ENCODE peak calls at places on chromosome 13, in four cellular contexts. A is left lung, U is DND-41, C is heart right ventricle. Z is an unnamed sample. For H3K27me3, the result is how much of the 10 kb centered on the place peaks cover.

GRCh38 chr13:110464547-110465343 is 96.8 kb downstream of the RAB20 start:
- DNase-seq in U (no peak), A (no peak), C (no peak), Z (no peak)

GRCh38 chr13:39364797-39365468 is 238.1 kb downstream of the LHFPL6 start:
- DNase-seq in A (no peak), U (no peak), C (no peak), Z (no peak)

GRCh38 chr13:112078879-112079526 is 12.1 kb downstream of the SOX1 start:
- DNase-seq in A (no peak), U (no peak), C (no peak), Z (no peak)

GRCh38 chr13:88932950-88933349 is 1261.8 kb downstream of the SLITRK5 start:
- DNase-seq in A (no peak), U (no peak), C (no peak), Z (no peak)

GRCh38 chr13:99984463-99985242 is 3.1 kb downstream of the ZIC2 start:
- DNase-seq in A (no peak), U (no peak), C (no peak), Z (no peak)

GRCh38 chr13:95756072-95756471 is 79.1 kb downstream of the DNAJC3 start:
- DNase-seq in U (no peak), C (no peak), A (no peak), Z (no peak)

GRCh38 chr13:114101325-114101821 is 31.1 kb downstream of the RASA3 start:
- DNase-seq in C (peak), U (no peak), A (peak), Z (no peak)

GRCh38 chr13:24802074-24802473 is 38.1 kb downstream of the RNF17 start:
- DNase-seq in A (no peak), C (no peak), U (no peak), Z (no peak)

GRCh38 chr13:106152047-106152446 is 383.4 kb downstream of the EFNB2 start:
- DNase-seq in A (no peak), C (no peak), U (no peak), Z (no peak)

GRCh38 chr13:101453784-101454201 is 1.3 kb downstream of the ITGBL1 start:
- DNase-seq in U (no peak), C (peak), A (peak), Z (no peak)

GRCh38 chr13:19592657-19593175 is 31.4 kb upstream of the TPTE2 start:
- DNase-seq in U (no peak), C (no peak), A (no peak), Z (no peak)

GRCh38 chr13:113077953-113078894 is 27.4 kb upstream of the F7 start:
- DNase-seq in U (no peak), A (peak), C (no peak), Z (no peak)

GRCh38 chr13:107964356-107964755 is 251.0 kb downstream of the LIG4 start:
- DNase-seq in A (no peak), U (no peak), C (no peak), Z (no peak)

GRCh38 chr13:20616059-20616797 is 49.3 kb downstream of the IFT88 start:
- DNase-seq in U (no peak), A (no peak), C (no peak), Z (no peak)

GRCh38 chr13:35714096-35714495 is 237.6 kb upstream of the MAB21L1 start:
- DNase-seq in C (no peak), U (no peak), A (no peak), Z (no peak)

GRCh38 chr13:49444517-49445395 is 682 bp downstream of the SETDB2 start:
- DNase-seq in A (no peak), C (no peak), U (peak), Z (no peak)

GRCh38 chr13:98480915-98481510 is 95.9 kb downstream of the STK24 start:
- DNase-seq in C (no peak), A (no peak), U (no peak), Z (no peak)

GRCh38 chr13:97913206-97913605 is 40.3 kb upstream of the IPO5 start:
- DNase-seq in C (no peak), U (no peak), A (no peak), Z (no peak)

GRCh38 chr13:111508164-111508870 is 187.9 kb downstream of the TEX29 start:
- DNase-seq in U (no peak), A (peak), C (no peak), Z (no peak)

GRCh38 chr13:26378116-26378515 is 124.2 kb downstream of the CDK8 start:
- DNase-seq in A (no peak), C (no peak), U (no peak), Z (no peak)

GRCh38 chr13:48896312-48896711 is 79.4 kb upstream of the FNDC3A start:
- DNase-seq in U (no peak), A (no peak), C (no peak), Z (no peak)

GRCh38 chr13:76210262-76210661 is 574.1 kb downstream of the LMO7 start:
- DNase-seq in C (peak), U (no peak), A (no peak), Z (no peak)

GRCh38 chr13:52158629-52159158 is 703 bp downstream of the NEK3 start:
- DNase-seq in U (no peak), C (peak), A (no peak), Z (no peak)

GRCh38 chr13:51542358-51542972 is 41.8 kb upstream of the WDFY2 start:
- DNase-seq in U (no peak), C (no peak), A (no peak), Z (no peak)

GRCh38 chr13:51397262-51397933 is 55.4 kb downstream of the INTS6 start:
- DNase-seq in U (no peak), C (no peak), A (no peak), Z (no peak)

GRCh38 chr13:70206671-70207070 is 98.4 kb upstream of the KLHL1 start:
- DNase-seq in U (no peak), C (no peak), A (no peak), Z (no peak)

GRCh38 chr13:48976677-48977625 is 1.2 kb downstream of the FNDC3A start:
- DNase-seq in C (no peak), U (no peak), A (no peak), Z (no peak)

GRCh38 chr13:21048901-21049655 is 12.3 kb downstream of the LATS2 start:
- DNase-seq in C (no peak), U (no peak), A (no peak), Z (no peak)

GRCh38 chr13:47594833-47595232 is 406.2 kb downstream of the SUCLA2 start:
- DNase-seq in A (no peak), U (peak), C (no peak), Z (no peak)

GRCh38 chr13:33032037-33032625 is 15.9 kb downstream of the KL start:
- DNase-seq in A (no peak), U (no peak), C (no peak), Z (no peak)

GRCh38 chr13:37869756-37870488 is at the start of gene TRPC4:
- DNase-seq in C (peak), U (no peak), A (peak), Z (no peak)

GRCh38 chr13:48125794-48126228 is 30.9 kb upstream of the MED4 start:
- DNase-seq in C (no peak), U (no peak), A (no peak), Z (no peak)

GRCh38 chr13:104534847-104535246 is 1468.6 kb upstream of the SLC10A2 start:
- DNase-seq in U (no peak), A (no peak), C (no peak), Z (no peak)
- TF ChIP-seq CTCF in U (peak), A (no peak), C (no peak), Z (no peak)

GRCh38 chr13:78596701-78597550 is 6.4 kb downstream of the POU4F1 start:
- DNase-seq in U (no peak), C (no peak), A (peak), Z (no peak)

GRCh38 chr13:78595819-78596700 is 7.3 kb downstream of the POU4F1 start:
- DNase-seq in A (peak), U (no peak), C (peak), Z (no peak)

GRCh38 chr13:78595458-78595818 is 7.9 kb downstream of the POU4F1 start:
- DNase-seq in A (no peak), U (no peak), C (no peak), Z (no peak)

GRCh38 chr13:78593129-78593528 is 10.2 kb downstream of the POU4F1 start:
- DNase-seq in A (no peak), U (no peak), C (no peak), Z (no peak)

DNA sequence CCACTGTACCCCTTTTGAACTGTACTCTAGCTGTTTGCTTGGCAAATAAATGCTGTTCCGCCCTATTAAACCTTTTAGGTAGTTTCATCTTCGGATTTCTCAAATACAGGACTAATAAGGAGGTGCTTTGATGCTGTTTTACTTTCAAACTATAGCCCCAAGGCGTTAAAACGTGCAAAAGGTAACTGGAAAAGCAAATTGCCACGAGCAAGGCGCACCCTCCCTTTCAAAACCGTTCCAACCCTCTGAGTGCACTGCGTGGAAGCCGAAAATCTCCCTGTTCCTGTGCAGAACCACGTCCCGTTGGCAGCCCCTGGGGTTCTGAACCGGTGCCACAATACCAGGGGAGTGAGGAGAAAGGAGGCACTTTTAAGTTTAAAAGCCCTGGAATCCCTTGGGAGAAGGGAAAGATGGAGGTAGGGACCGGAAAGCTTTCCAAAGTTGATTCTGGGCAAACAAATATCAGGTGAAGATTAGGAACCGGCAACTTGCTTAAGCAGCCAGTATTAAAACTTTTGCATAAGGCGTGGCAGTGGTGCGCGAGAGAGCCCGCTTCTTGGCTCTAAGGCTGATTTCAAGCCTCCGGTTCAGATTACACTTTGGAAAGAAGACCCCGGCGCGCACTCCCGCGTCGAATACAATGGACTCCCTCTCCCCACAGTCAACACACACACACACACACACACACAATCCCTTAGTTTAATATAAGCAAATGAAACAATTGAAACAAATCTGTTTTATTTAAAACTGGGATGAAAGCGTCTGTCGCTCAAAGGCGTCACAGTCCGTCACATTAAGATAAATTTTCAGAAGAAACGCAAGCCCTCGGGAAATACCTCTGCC is 9.5 kb downstream of the POU4F1 start:
- DNase-seq in U (no peak), C (no peak), A (peak), Z (no peak)
- H3K27me3 ChIP-seq in U (under half), C (half or more), A (half or more), Z (half or more)

GRCh38 chr13:60623131-60623530 is 226.1 kb downstream of the TDRD3 start:
- DNase-seq in C (no peak), U (no peak), A (no peak), Z (no peak)

GRCh38 chr13:60629158-60629557 is 232.1 kb downstream of the TDRD3 start:
- DNase-seq in A (no peak), U (no peak), C (no peak), Z (no peak)

GRCh38 chr13:60627071-60627686 is 230.2 kb downstream of the TDRD3 start:
- DNase-seq in A (no peak), C (no peak), U (peak), Z (no peak)
- TF ChIP-seq CTCF in A (peak), C (peak), U (peak), Z (no peak)

GRCh38 chr13:45850020-45850613 is 1.4 kb downstream of the SIAH3 start:
- DNase-seq in C (no peak), U (no peak), A (no peak), Z (no peak)
- H3K27me3 ChIP-seq in C (half or more), U (under half), A (under half), Z (under half)

Z was measured in CD4-positive, alpha-beta T cell.